ENCODE peak calls at places on chromosomes 7 and 10, in seven cellular contexts. Q is IMR-90, L is mesenchymal stem cell, F is H1, W is mesendoderm, I is neuronal stem cell, J is H9. G is an unnamed sample.

GRCh38 chr7:117165656-117166055 is 157.2 kb downstream of the WNT2 start:
- DNase-seq in Q (no peak), L (no peak), F (no peak), W (no peak), I (no peak), J (no peak), G (no peak)

GRCh38 chr10:36023939-36024338 is 381.8 kb upstream of the FZD8 start:
- DNase-seq in Q (peak), L (peak), F (no peak), W (peak), I (no peak), J (no peak), G (peak)

GRCh38 chr10:87861566-87861952 is 1.8 kb downstream of the KLLN start:
- DNase-seq in Q (peak), L (peak), F (no peak), W (peak), I (no peak), J (peak), G (peak)

GRCh38 chr7:155815332-155816191 is 3.3 kb upstream of the SHH start:
- DNase-seq in Q (peak), L (peak), F (no peak), W (peak), I (no peak), J (peak), G (peak)

GRCh38 chr10:99203310-99203709 is 32.3 kb downstream of the HPSE2 start:
- DNase-seq in Q (no peak), L (no peak), F (no peak), W (no peak), I (no peak), J (no peak), G (no peak)

GRCh38 chr7:127474457-127474856 is 81.9 kb upstream of the ZNF800 start:
- DNase-seq in Q (peak), L (no peak), F (no peak), W (peak), I (no peak), J (no peak), G (no peak)

GRCh38 chr7:42502022-42502421 is 265.0 kb upstream of the GLI3 start:
- DNase-seq in Q (no peak), L (peak), F (no peak), W (no peak), I (no peak), J (no peak), G (no peak)

GRCh38 chr7:13293264-13294002 is 606.0 kb downstream of the ARL4A start:
- DNase-seq in Q (no peak), L (no peak), F (no peak), W (no peak), I (no peak), J (no peak), G (no peak)

GRCh38 chr7:137867289-137867688 is 20.5 kb upstream of the DGKI start:
- DNase-seq in Q (no peak), L (no peak), F (no peak), W (no peak), I (no peak), J (no peak), G (no peak)

GRCh38 chr10:6755891-6756460 is 175.9 kb upstream of the PRKCQ start:
- DNase-seq in Q (peak), L (peak), F (no peak), W (no peak), I (no peak), J (no peak), G (no peak)

GRCh38 chr7:120741371-120742042 is 116.4 kb downstream of the TSPAN12 start:
- DNase-seq in Q (no peak), L (no peak), F (no peak), W (no peak), I (no peak), J (no peak), G (no peak)

GRCh38 chr7:126578338-126578737 is 674.4 kb downstream of the GRM8 start:
- DNase-seq in Q (no peak), L (no peak), F (no peak), W (no peak), I (no peak), J (no peak), G (no peak)

DNA sequence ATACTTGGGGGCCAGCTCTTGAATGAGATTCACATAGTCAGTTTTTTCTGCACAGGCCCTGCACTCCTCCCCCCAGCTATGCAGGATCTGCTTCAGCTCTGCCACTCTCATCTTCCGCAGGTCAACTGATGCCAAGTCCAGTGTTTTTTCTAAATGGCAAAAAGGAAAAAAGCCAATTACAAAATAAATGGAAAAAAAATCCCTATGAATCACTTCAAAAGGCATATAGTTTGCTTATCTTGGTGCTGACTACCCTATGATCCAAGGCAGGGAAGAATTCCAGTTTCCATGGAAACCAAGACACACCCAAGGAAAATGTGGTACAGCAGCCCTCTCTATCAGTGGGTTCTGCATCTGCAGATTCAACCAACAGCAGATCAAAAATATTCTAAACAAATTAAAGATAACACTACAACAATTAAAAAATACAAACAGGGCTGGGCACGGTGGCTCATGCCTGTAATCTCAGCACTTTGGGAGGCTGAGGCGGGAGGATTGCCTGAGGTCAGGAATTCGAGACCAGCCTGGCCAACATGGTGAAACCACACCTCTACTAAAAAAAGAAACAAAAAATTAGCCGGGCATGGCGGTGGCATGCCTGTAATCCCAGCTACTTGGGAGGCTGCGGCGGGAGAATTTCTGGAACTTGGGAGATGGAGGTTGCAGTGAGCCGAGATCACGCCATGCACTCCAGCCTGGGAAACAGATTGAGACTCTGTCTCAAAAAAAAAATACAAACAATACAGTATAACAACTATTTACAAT is 17.6 kb downstream of the CDNF start:
- DNase-seq in Q (peak), L (peak), F (no peak), W (peak), I (no peak), J (no peak), G (peak)
- H3K18ac ChIP-seq in Q (no peak), L (no peak), F (no peak), W (no peak), I (no peak), J (no peak), G (no peak)

GRCh38 chr10:63491558-63492316 is 26.0 kb upstream of the JMJD1C start:
- DNase-seq in Q (peak), L (peak), F (no peak), W (peak), I (no peak), J (no peak), G (peak)
- H3K18ac ChIP-seq in Q (peak), L (no peak), F (no peak), W (no peak), I (no peak), J (no peak), G (no peak)

GRCh38 chr7:32262315-32262714 is 192.1 kb upstream of the PDE1C start:
- DNase-seq in Q (no peak), L (no peak), F (no peak), W (no peak), I (no peak), J (no peak), G (no peak)
- H3K18ac ChIP-seq in Q (no peak), L (no peak), F (no peak), W (no peak), I (peak), J (no peak), G (no peak)

GRCh38 chr10:23869548-23869947 is 339.4 kb upstream of the KIAA1217 start:
- DNase-seq in Q (no peak), L (no peak), F (no peak), W (no peak), I (no peak), J (no peak), G (no peak)
- H3K18ac ChIP-seq in Q (no peak), L (no peak), F (no peak), W (no peak), I (no peak), J (no peak), G (no peak)

DNA sequence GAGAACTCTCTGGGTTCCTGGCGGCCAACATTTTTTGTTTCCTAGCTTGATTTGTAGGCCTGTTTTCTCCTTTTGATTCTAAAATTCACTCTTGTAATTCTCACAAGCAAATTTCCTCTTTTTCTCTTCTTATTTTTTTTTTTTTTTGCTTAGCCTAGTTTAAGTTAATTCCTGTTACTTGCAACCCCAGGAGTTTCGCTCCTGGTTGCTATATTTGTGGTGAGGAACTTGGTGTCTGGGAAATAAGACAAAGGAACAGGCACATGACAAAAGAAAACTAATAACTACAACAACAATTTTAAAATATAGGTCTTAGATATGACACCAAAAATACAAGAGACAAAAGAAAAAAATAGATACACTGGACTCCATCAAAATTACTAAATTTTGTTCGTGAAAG is 6.7 kb downstream of the AOAH start:
- DNase-seq in Q (no peak), L (no peak), F (no peak), W (no peak), I (no peak), J (no peak), G (no peak)
- H3K18ac ChIP-seq in Q (no peak), L (no peak), F (no peak), W (no peak), I (no peak), J (no peak), G (no peak)

DNA sequence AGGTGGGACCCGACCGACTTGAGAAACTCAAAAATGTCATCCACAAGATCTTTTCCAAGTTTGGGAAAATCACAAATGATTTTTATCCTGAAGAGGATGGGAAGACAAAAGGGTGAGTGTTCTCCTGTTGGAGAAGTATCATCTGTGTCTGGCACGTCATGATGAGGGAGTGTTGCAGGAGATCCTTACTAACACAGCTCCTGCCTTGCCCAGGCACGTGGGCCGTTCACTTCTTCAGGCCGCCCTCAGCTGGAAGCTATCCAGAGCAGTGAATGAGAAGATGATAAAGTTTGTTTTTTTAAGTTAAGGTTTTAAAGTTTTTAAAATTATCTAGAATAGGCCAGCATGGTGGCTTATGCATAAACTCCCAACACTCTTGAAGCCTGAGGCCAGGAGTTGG is 6.2 kb downstream of the EIF3B start:
- DNase-seq in Q (peak), L (no peak), F (no peak), W (no peak), I (no peak), J (no peak), G (no peak)
- H3K18ac ChIP-seq in Q (no peak), L (no peak), F (no peak), W (no peak), I (no peak), J (no peak), G (no peak)

G was measured in trophoblast cell.